ENCODE peak calls at places on chromosome 1, in five cellular contexts. One of them, this sample, is unnamed.

GRCh38 chr1:22142315-22143064 is 407 bp downstream of the WNT4 start:
- DNase-seq in dorsolateral prefrontal cortex: no peak
- DNase-seq in BJ: no peak
- DNase-seq in fibroblast of villous mesenchyme: peak
- DNase-seq in epithelial cell of esophagus: peak
- DNase-seq in this sample: peak

GRCh38 chr1:172002725-172003345 is 161.5 kb downstream of the DNM3 start:
- DNase-seq in dorsolateral prefrontal cortex: no peak
- DNase-seq in BJ: no peak
- DNase-seq in fibroblast of villous mesenchyme: peak
- DNase-seq in epithelial cell of esophagus: peak
- DNase-seq in this sample: peak

GRCh38 chr1:217528271-217528670 is 102.6 kb downstream of the GPATCH2 start:
- DNase-seq in dorsolateral prefrontal cortex: no peak
- DNase-seq in BJ: no peak
- DNase-seq in fibroblast of villous mesenchyme: no peak
- DNase-seq in epithelial cell of esophagus: peak
- DNase-seq in this sample: peak

GRCh38 chr1:109335091-109335490 is 28.3 kb upstream of the MYBPHL start:
- DNase-seq in dorsolateral prefrontal cortex: no peak
- DNase-seq in BJ: no peak
- DNase-seq in fibroblast of villous mesenchyme: no peak
- DNase-seq in epithelial cell of esophagus: no peak
- DNase-seq in this sample: no peak

GRCh38 chr1:169091480-169091941 is 15.0 kb upstream of the ATP1B1 start:
- DNase-seq in dorsolateral prefrontal cortex: no peak
- DNase-seq in BJ: no peak
- DNase-seq in fibroblast of villous mesenchyme: no peak
- DNase-seq in epithelial cell of esophagus: peak
- DNase-seq in this sample: no peak

GRCh38 chr1:234853906-234854647 is 244.1 kb upstream of the IRF2BP2 start:
- DNase-seq in dorsolateral prefrontal cortex: no peak
- DNase-seq in BJ: no peak
- DNase-seq in fibroblast of villous mesenchyme: no peak
- DNase-seq in epithelial cell of esophagus: no peak
- DNase-seq in this sample: no peak

GRCh38 chr1:209302777-209303642 is 280.5 kb upstream of the CAMK1G start:
- DNase-seq in dorsolateral prefrontal cortex: no peak
- DNase-seq in BJ: no peak
- DNase-seq in fibroblast of villous mesenchyme: no peak
- DNase-seq in epithelial cell of esophagus: peak
- DNase-seq in this sample: no peak

GRCh38 chr1:62452951-62453350 is 16.1 kb downstream of the USP1 start:
- DNase-seq in dorsolateral prefrontal cortex: no peak
- DNase-seq in BJ: no peak
- DNase-seq in fibroblast of villous mesenchyme: no peak
- DNase-seq in epithelial cell of esophagus: peak
- DNase-seq in this sample: peak

GRCh38 chr1:215631489-215631888 is 64.4 kb downstream of the KCTD3 start:
- DNase-seq in dorsolateral prefrontal cortex: no peak
- DNase-seq in BJ: no peak
- DNase-seq in fibroblast of villous mesenchyme: peak
- DNase-seq in epithelial cell of esophagus: peak
- DNase-seq in this sample: peak

GRCh38 chr1:182185822-182186756 is 124.6 kb upstream of the ZNF648 start:
- DNase-seq in dorsolateral prefrontal cortex: no peak
- DNase-seq in BJ: peak
- DNase-seq in fibroblast of villous mesenchyme: peak
- DNase-seq in epithelial cell of esophagus: peak
- DNase-seq in this sample: peak

GRCh38 chr1:97630281-97630680 is 290.6 kb downstream of the DPYD start:
- DNase-seq in dorsolateral prefrontal cortex: no peak
- DNase-seq in BJ: no peak
- DNase-seq in fibroblast of villous mesenchyme: no peak
- DNase-seq in epithelial cell of esophagus: no peak
- DNase-seq in this sample: no peak

GRCh38 chr1:8818325-8818775 is 910 bp upstream of the RERE start:
- DNase-seq in dorsolateral prefrontal cortex: peak
- DNase-seq in BJ: no peak
- DNase-seq in fibroblast of villous mesenchyme: peak
- DNase-seq in epithelial cell of esophagus: peak
- DNase-seq in this sample: peak

GRCh38 chr1:18676431-18676830 is 45.8 kb downstream of the PAX7 start:
- DNase-seq in dorsolateral prefrontal cortex: no peak
- DNase-seq in BJ: no peak
- DNase-seq in fibroblast of villous mesenchyme: no peak
- DNase-seq in epithelial cell of esophagus: no peak
- DNase-seq in this sample: no peak

GRCh38 chr1:181028241-181029014 is 5.4 kb upstream of the MR1 start:
- DNase-seq in dorsolateral prefrontal cortex: no peak
- DNase-seq in BJ: peak
- DNase-seq in fibroblast of villous mesenchyme: peak
- DNase-seq in epithelial cell of esophagus: no peak
- DNase-seq in this sample: no peak

GRCh38 chr1:194159941-194160340 is 973.5 kb upstream of the B3GALT2 start:
- DNase-seq in dorsolateral prefrontal cortex: no peak
- DNase-seq in BJ: no peak
- DNase-seq in fibroblast of villous mesenchyme: no peak
- DNase-seq in epithelial cell of esophagus: peak
- DNase-seq in this sample: no peak

GRCh38 chr1:109781807-109782206 is 18.1 kb upstream of the EPS8L3 start:
- DNase-seq in dorsolateral prefrontal cortex: no peak
- DNase-seq in BJ: no peak
- DNase-seq in fibroblast of villous mesenchyme: peak
- DNase-seq in epithelial cell of esophagus: no peak
- DNase-seq in this sample: no peak

GRCh38 chr1:192159769-192160168 is 1.5 kb downstream of the RGS18 start:
- DNase-seq in dorsolateral prefrontal cortex: no peak
- DNase-seq in BJ: no peak
- DNase-seq in fibroblast of villous mesenchyme: no peak
- DNase-seq in epithelial cell of esophagus: no peak
- DNase-seq in this sample: peak

GRCh38 chr1:2894381-2895041 is 93.0 kb upstream of the TTC34 start:
- DNase-seq in dorsolateral prefrontal cortex: no peak
- DNase-seq in BJ: no peak
- DNase-seq in fibroblast of villous mesenchyme: no peak
- DNase-seq in epithelial cell of esophagus: no peak
- DNase-seq in this sample: no peak

GRCh38 chr1:51423098-51423821 is 92.9 kb upstream of the TTC39A start:
- DNase-seq in dorsolateral prefrontal cortex: no peak
- DNase-seq in BJ: no peak
- DNase-seq in fibroblast of villous mesenchyme: peak
- DNase-seq in epithelial cell of esophagus: peak
- DNase-seq in this sample: peak

GRCh38 chr1:25832336-25833037 is 12.7 kb downstream of the MTFR1L start:
- DNase-seq in dorsolateral prefrontal cortex: no peak
- DNase-seq in BJ: no peak
- DNase-seq in fibroblast of villous mesenchyme: no peak
- DNase-seq in epithelial cell of esophagus: peak
- DNase-seq in this sample: no peak

GRCh38 chr1:226994357-226995063 is 54.4 kb downstream of the COQ8A start:
- DNase-seq in dorsolateral prefrontal cortex: no peak
- DNase-seq in BJ: no peak
- DNase-seq in fibroblast of villous mesenchyme: no peak
- DNase-seq in epithelial cell of esophagus: no peak
- DNase-seq in this sample: no peak

GRCh38 chr1:12457771-12458170 is 160.2 kb downstream of the DHRS3 start:
- DNase-seq in dorsolateral prefrontal cortex: no peak
- DNase-seq in BJ: no peak
- DNase-seq in fibroblast of villous mesenchyme: peak
- DNase-seq in epithelial cell of esophagus: no peak
- DNase-seq in this sample: no peak

GRCh38 chr1:54805466-54805865 is 4.3 kb upstream of the TTC22 start:
- DNase-seq in dorsolateral prefrontal cortex: no peak
- DNase-seq in BJ: no peak
- DNase-seq in fibroblast of villous mesenchyme: no peak
- DNase-seq in epithelial cell of esophagus: no peak
- DNase-seq in this sample: no peak

GRCh38 chr1:40653851-40654537 is 11.5 kb downstream of the RIMS3 start:
- DNase-seq in dorsolateral prefrontal cortex: no peak
- DNase-seq in BJ: no peak
- DNase-seq in fibroblast of villous mesenchyme: no peak
- DNase-seq in epithelial cell of esophagus: no peak
- DNase-seq in this sample: no peak

GRCh38 chr1:95916616-95917015 is 682.6 kb downstream of the RWDD3 start:
- DNase-seq in dorsolateral prefrontal cortex: no peak
- DNase-seq in BJ: no peak
- DNase-seq in fibroblast of villous mesenchyme: peak
- DNase-seq in epithelial cell of esophagus: peak
- DNase-seq in this sample: peak

GRCh38 chr1:192675716-192676115 is 39.8 kb downstream of the RGS13 start:
- DNase-seq in dorsolateral prefrontal cortex: no peak
- DNase-seq in BJ: no peak
- DNase-seq in fibroblast of villous mesenchyme: no peak
- DNase-seq in epithelial cell of esophagus: no peak
- DNase-seq in this sample: no peak

GRCh38 chr1:212012034-212012740 is 23.2 kb downstream of the INTS7 start:
- DNase-seq in dorsolateral prefrontal cortex: peak
- DNase-seq in BJ: no peak
- DNase-seq in fibroblast of villous mesenchyme: peak
- DNase-seq in epithelial cell of esophagus: peak
- DNase-seq in this sample: peak

DNA sequence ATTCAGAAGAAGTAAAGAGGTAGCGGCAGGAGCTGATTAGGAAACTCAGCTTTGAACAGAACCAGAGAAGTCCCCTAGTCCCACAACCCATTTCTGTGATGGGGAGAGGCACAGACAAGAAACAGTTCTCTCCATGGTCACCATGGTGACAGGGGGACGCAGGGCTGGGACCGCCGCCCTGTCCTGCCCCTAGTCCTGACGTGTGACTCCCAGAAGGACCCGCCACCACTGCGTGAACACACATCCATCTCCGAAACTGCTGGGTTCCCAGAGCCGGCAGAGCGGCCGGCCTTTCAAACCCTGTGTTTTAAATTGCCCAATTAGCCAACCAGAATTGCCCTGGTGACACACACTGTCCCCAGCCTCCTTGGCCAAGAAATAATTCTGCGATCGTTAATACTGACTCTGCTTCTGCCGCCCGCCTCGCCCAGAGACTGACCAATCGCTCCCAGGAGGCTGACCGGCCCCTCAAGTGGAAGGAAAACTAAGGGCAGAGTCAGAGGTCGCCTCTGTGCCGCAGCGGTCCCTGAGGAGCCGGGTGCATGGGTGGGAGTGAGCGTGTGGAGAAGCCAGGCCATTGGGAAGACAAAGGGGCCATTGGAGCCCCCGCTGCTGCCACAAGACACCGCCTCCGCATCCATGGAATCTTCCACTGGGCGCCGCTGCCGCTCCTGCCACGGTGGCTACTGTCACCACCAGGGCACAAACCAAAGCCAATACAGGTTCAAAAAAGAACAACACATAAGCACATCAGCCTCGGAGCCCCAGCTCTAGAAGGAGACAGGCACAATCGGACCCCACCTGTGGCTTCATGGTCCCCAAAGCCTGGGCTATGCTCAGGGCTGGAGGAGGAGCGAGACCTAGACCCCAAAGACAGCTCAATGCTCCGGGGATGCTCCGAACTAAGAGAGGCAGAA is 273.3 kb downstream of the NPHP4 start:
- DNase-seq in dorsolateral prefrontal cortex: no peak
- DNase-seq in BJ: no peak
- DNase-seq in fibroblast of villous mesenchyme: no peak
- DNase-seq in epithelial cell of esophagus: no peak
- DNase-seq in this sample: no peak
- TF ChIP-seq CTCF in dorsolateral prefrontal cortex: no peak
- TF ChIP-seq CTCF in BJ: no peak
- TF ChIP-seq CTCF in fibroblast of villous mesenchyme: no peak
- TF ChIP-seq CTCF in epithelial cell of esophagus: no peak
- TF ChIP-seq CTCF in this sample: no peak

DNA sequence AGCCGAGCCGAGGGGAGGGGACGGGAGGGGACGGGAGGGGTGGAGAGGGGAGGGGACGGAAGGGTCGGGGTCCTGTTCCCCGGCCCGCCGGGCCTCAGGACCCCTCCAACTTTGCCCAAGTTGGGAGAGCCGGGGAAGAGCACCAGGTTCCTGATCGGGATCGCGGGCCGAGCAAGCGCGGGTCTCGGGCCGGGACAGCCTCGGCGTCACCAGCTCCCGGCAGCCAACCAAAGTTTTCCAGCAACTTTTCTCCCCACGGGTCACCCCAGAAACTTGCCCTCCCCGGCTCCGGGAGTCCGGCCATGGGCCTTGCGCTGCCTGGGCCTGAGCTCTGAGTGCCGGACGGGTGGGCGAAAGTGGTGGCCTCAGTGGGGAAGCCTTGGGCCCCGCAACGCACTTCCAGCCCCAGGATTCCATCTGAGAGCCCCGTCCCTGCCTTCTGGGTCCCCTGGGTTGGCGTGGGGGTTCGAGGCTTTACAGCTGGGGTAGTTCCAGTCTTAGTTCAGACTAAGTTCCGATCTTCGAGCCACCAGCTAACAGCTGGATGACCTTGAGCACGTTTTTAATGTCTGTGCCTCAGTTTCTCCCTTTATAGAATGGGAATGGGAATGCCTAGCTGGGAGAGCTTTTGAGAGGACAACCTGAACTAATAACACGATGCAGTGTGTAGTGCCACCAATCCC is 458 bp downstream of the ZC3H12A start:
- DNase-seq in dorsolateral prefrontal cortex: no peak
- DNase-seq in BJ: no peak
- DNase-seq in fibroblast of villous mesenchyme: no peak
- DNase-seq in epithelial cell of esophagus: no peak
- DNase-seq in this sample: no peak
- H3K4me3 ChIP-seq in dorsolateral prefrontal cortex: peak
- H3K4me3 ChIP-seq in BJ: peak
- H3K4me3 ChIP-seq in fibroblast of villous mesenchyme: peak
- H3K4me3 ChIP-seq in epithelial cell of esophagus: peak
- H3K4me3 ChIP-seq in this sample: peak

DNA sequence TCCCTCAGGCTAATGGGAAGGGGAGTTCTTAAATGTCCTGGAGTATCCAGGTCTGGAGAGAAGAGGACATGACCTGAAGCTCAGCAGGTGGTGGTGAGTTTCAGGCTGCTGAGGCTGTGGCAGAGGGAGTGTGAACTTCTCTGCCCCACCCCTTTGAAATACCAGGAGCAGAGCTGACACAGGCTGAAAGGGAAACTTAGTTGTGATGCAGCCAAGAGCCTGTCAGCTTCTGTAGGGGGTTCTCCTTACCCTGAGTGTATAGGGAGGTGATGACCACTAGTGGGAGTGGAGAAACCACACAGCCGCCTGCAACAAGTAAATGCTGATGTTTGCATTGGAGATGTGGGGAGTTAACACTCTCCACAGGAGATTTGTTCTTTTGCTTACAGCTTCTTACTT is 152.3 kb downstream of the FCRL5 start:
- DNase-seq in dorsolateral prefrontal cortex: no peak
- DNase-seq in BJ: no peak
- DNase-seq in fibroblast of villous mesenchyme: peak
- DNase-seq in epithelial cell of esophagus: peak
- DNase-seq in this sample: peak
- TF ChIP-seq CTCF in dorsolateral prefrontal cortex: no peak
- TF ChIP-seq CTCF in BJ: no peak
- TF ChIP-seq CTCF in fibroblast of villous mesenchyme: peak
- TF ChIP-seq CTCF in epithelial cell of esophagus: no peak
- TF ChIP-seq CTCF in this sample: peak

DNA sequence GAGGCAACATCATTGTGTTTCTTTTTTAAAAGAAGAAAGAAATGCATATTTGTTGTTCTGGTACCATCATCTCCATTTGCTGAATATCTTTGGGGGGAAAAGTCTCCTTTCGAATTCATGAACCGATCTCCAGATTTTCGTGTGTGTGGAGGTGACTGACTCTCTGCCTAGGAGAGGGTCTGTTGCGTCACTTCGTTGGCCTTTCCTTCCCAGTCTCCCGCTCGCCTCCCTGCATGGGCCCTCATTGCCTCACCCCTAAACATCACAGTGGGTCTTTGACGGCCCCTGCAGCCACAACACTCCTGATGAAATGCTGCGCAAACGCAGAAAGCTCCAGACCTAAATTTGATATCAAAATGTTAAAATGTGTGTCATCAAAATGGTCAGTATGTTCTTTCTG is 103.2 kb upstream of the RALGPS2 start:
- DNase-seq in dorsolateral prefrontal cortex: no peak
- DNase-seq in BJ: no peak
- DNase-seq in fibroblast of villous mesenchyme: no peak
- DNase-seq in epithelial cell of esophagus: no peak
- DNase-seq in this sample: no peak
- H3K4me3 ChIP-seq in dorsolateral prefrontal cortex: no peak
- H3K4me3 ChIP-seq in BJ: no peak
- H3K4me3 ChIP-seq in fibroblast of villous mesenchyme: no peak
- H3K4me3 ChIP-seq in epithelial cell of esophagus: no peak
- H3K4me3 ChIP-seq in this sample: no peak